ENCODE peak calls at places on chromosomes 3 and 15, in nine cellular contexts. B, F, W, D, U, K, P, R and T are unnamed samples. For H3K27me3, the result is how much of the 10 kb centered on the place peaks cover.

GRCh38 chr3:71031914-71032521 is 551.5 kb downstream of the FOXP1 start:
- DNase-seq in B (no peak), F (peak), W (no peak), D (peak), U (no peak), K (no peak), P (no peak), R (no peak), T (no peak)

GRCh38 chr3:55620361-55621025 is 133.4 kb upstream of the WNT5A start:
- DNase-seq in B (no peak), F (no peak), W (peak), D (no peak), U (no peak), K (no peak), P (no peak), R (no peak), T (no peak)

GRCh38 chr3:105238367-105238766 is 128.3 kb upstream of the ALCAM start:
- DNase-seq in B (no peak), F (no peak), W (no peak), D (no peak), U (no peak), K (no peak), P (no peak), R (no peak), T (no peak)

GRCh38 chr3:142127941-142128658 is 21.2 kb downstream of the TFDP2 start:
- DNase-seq in B (no peak), F (no peak), W (peak), D (no peak), U (no peak), K (no peak), P (no peak), R (no peak), T (no peak)

GRCh38 chr3:36206936-36207620 is 173.2 kb upstream of the STAC start:
- DNase-seq in B (no peak), F (no peak), W (peak), D (no peak), U (no peak), K (no peak), P (no peak), R (no peak), T (no peak)

GRCh38 chr15:45425135-45425534 is 46.8 kb upstream of the GATM start:
- DNase-seq in B (no peak), F (no peak), W (no peak), D (peak), U (no peak), K (no peak), P (no peak), R (no peak), T (no peak)

GRCh38 chr3:107421170-107421792 is 44.0 kb downstream of the CCDC54 start:
- DNase-seq in B (no peak), F (no peak), W (peak), D (no peak), U (no peak), K (peak), P (no peak), R (no peak), T (no peak)

GRCh38 chr3:128496602-128497304 is 3.8 kb upstream of the GATA2 start:
- DNase-seq in B (no peak), F (peak), W (peak), D (no peak), U (no peak), K (no peak), P (no peak), R (peak), T (no peak)

GRCh38 chr3:25856902-25857518 is 67.1 kb downstream of the OXSM start:
- DNase-seq in B (peak), F (no peak), W (peak), D (no peak), U (no peak), K (no peak), P (no peak), R (no peak), T (no peak)

GRCh38 chr3:24504765-24505164 is 10.1 kb upstream of the THRB start:
- DNase-seq in B (no peak), F (no peak), W (no peak), D (no peak), U (no peak), K (no peak), P (no peak), R (no peak), T (no peak)

GRCh38 chr3:16448691-16449090 is 64.8 kb downstream of the RFTN1 start:
- DNase-seq in B (no peak), F (peak), W (peak), D (no peak), U (peak), K (no peak), P (peak), R (peak), T (no peak)

DNA sequence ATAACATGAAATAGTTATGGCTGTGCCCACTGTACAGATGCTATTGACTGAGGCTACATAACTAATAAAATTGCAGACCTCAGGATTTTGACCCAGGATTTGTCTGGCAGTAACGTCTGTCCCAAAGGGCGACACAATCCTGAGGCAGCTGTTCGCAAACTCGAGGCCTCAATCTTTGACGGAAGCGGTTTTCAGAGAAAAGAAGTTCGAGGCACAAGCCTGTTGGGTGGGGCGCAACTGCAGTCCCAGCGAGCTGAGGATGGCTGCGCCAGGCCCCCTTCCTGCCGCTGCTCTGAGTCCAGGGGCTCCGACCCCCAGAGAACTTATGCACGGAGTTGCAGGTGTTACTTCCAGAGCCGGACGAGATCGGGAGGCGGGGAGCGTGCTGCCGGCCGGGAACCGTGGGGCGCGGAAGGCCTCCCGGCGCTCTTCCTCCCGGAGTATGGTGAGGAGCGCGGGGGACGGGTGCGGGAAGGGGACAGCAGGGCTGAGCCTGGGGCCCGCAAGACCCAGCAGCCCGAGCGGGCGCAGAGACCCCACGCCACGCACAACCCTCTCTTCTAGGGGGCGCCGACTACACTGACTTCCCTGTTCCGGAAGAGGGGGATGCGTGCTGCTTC is at the start of gene PARP15:
- DNase-seq in B (no peak), F (no peak), W (peak), D (no peak), U (peak), K (no peak), P (no peak), R (no peak), T (no peak)
- TF ChIP-seq POLR2AphosphoS5 in B (no peak), F (no peak), W (no peak), D (no peak), U (no peak), K (no peak), P (no peak), R (no peak), T (peak)

GRCh38 chr15:93088200-93088980 is 621 bp downstream of the RGMA start:
- DNase-seq in B (peak), F (peak), W (peak), D (no peak), U (no peak), K (no peak), P (no peak), R (no peak), T (no peak)

GRCh38 chr15:93088981-93089854 is at the start of gene RGMA:
- DNase-seq in B (no peak), F (peak), W (peak), D (no peak), U (no peak), K (no peak), P (no peak), R (no peak), T (no peak)

GRCh38 chr15:93091465-93091864 is 2.5 kb upstream of the RGMA start:
- DNase-seq in B (no peak), F (no peak), W (no peak), D (no peak), U (no peak), K (no peak), P (no peak), R (no peak), T (no peak)

GRCh38 chr15:93087825-93088199 is 1.2 kb downstream of the RGMA start:
- DNase-seq in B (peak), F (peak), W (peak), D (peak), U (peak), K (peak), P (peak), R (no peak), T (no peak)

GRCh38 chr15:93089855-93090305 is 869 bp upstream of the RGMA start:
- DNase-seq in B (no peak), F (peak), W (no peak), D (no peak), U (no peak), K (no peak), P (no peak), R (no peak), T (no peak)
- H3K27me3 ChIP-seq in B (half or more), F (under half), W (half or more), D (under half), U (half or more), K (under half), P (half or more), R (under half), T (under half)

GRCh38 chr15:78058401-78058935 is 19.0 kb downstream of the TBC1D2B start:
- DNase-seq in B (no peak), F (no peak), W (no peak), D (no peak), U (no peak), K (no peak), P (no peak), R (no peak), T (no peak)

GRCh38 chr15:78054971-78055370 is 22.5 kb downstream of the TBC1D2B start:
- DNase-seq in B (no peak), F (no peak), W (no peak), D (no peak), U (no peak), K (no peak), P (no peak), R (no peak), T (no peak)

GRCh38 chr15:78057803-78058202 is 19.7 kb downstream of the TBC1D2B start:
- DNase-seq in B (no peak), F (no peak), W (no peak), D (no peak), U (no peak), K (no peak), P (no peak), R (peak), T (no peak)

GRCh38 chr15:78055923-78056713 is 21.4 kb downstream of the TBC1D2B start:
- DNase-seq in B (no peak), F (no peak), W (no peak), D (no peak), U (peak), K (no peak), P (no peak), R (no peak), T (no peak)

GRCh38 chr15:78056714-78057269 is 20.7 kb downstream of the TBC1D2B start:
- DNase-seq in B (no peak), F (no peak), W (no peak), D (no peak), U (no peak), K (no peak), P (peak), R (no peak), T (no peak)
- TF ChIP-seq POLR2AphosphoS5 in B (peak), F (no peak), W (no peak), D (no peak), U (no peak), K (no peak), P (no peak), R (no peak), T (no peak)

GRCh38 chr3:127370906-127371305 is 83.1 kb upstream of the PRR20G start:
- DNase-seq in B (no peak), F (no peak), W (no peak), D (no peak), U (no peak), K (no peak), P (no peak), R (peak), T (no peak)
- H3K27me3 ChIP-seq in B (under half), F (under half), W (under half), D (under half), U (under half), K (under half), P (half or more), R (under half), T (under half)

DNA sequence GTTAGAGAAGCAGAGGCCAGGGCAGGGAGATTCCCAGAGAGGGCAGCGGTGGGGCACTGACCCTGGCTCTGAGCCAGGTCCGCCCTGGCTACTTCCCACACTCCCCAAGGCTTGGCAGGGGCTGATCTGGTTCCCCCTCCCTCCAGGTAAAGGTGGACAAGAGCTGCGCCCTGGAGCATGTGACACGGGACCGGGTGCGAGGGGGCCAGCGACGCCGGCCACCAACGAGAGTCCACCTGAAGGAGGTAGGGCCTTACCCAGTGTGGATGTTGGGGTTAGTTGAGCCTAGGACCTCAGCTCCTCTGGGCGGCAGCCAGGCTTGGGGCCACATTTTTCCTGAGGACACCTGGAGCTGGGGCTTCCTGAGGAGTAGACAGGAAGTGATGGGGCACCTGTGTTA is 19.6 kb downstream of the PLEKHO2 start:
- DNase-seq in B (no peak), F (no peak), W (no peak), D (no peak), U (no peak), K (no peak), P (no peak), R (no peak), T (no peak)
- TF ChIP-seq POLR2AphosphoS5 in B (no peak), F (no peak), W (no peak), D (no peak), U (no peak), K (no peak), P (no peak), R (no peak), T (no peak)

GRCh38 chr3:184479426-184480126 is 82.0 kb upstream of the EPHB3 start:
- DNase-seq in B (no peak), F (no peak), W (no peak), D (peak), U (no peak), K (no peak), P (no peak), R (no peak), T (no peak)
- H3K27me3 ChIP-seq in B (under half), F (under half), W (under half), D (under half), U (under half), K (under half), P (under half), R (under half), T (under half)

DNA sequence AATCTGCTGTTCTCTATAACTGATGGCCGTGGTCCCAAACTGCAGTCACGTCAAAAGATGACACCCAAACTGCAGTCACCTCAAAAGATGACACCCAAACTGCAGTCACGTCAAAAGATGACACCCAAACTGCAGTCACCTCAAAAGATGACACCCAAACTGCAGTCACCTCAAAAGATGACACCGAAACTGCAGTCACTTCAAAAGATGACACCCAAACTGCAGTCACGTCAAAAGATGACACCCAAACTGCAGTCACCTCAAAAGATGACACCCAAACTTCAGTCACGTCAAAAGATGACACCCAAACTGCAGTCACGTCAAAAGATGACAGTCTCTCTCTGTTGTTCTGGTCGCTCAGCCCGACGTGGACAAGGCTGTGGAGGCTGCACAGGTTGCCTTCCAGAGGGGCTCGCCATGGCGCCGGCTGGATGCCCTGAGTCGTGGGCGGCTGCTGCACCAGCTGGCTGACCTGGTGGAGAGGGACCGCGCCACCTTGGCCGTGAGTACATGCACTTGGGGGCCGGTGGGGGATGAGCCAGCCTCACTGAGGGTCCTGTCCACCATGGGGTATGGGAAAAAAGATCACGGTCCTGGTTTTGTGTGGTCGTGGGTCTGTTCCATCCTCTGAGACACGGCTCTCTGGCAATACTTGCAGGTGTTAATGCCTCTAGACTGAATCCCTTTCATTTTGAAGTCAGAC is 7.7 kb downstream of the ALDH1A3 start:
- DNase-seq in B (no peak), F (peak), W (no peak), D (no peak), U (no peak), K (no peak), P (no peak), R (peak), T (no peak)
- TF ChIP-seq POLR2AphosphoS5 in B (no peak), F (no peak), W (no peak), D (no peak), U (no peak), K (no peak), P (no peak), R (no peak), T (no peak)

DNA sequence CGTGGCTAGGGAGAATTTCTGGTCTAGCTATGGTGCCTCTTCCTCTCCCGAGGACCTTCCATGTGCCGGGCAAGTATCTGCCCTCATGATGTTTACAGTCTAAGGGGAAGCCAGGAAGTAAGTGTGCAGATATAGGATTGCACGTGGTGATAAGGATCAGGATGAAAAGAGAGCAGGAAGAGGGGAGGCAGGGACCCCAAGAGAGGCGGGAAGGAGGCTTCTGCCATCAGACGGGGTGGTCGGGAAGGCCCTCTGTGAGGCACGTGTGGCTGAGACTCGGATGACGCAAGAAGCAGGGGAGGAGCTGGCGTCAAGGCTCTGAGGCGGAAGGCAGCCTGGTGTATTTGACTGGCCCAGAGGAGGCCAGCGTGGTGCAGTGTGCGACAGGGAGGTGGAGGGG is 747 bp upstream of the IQSEC1 start:
- DNase-seq in B (no peak), F (no peak), W (peak), D (no peak), U (no peak), K (no peak), P (no peak), R (no peak), T (no peak)
- H3K27me3 ChIP-seq in B (under half), F (under half), W (under half), D (under half), U (under half), K (under half), P (half or more), R (half or more), T (under half)

DNA sequence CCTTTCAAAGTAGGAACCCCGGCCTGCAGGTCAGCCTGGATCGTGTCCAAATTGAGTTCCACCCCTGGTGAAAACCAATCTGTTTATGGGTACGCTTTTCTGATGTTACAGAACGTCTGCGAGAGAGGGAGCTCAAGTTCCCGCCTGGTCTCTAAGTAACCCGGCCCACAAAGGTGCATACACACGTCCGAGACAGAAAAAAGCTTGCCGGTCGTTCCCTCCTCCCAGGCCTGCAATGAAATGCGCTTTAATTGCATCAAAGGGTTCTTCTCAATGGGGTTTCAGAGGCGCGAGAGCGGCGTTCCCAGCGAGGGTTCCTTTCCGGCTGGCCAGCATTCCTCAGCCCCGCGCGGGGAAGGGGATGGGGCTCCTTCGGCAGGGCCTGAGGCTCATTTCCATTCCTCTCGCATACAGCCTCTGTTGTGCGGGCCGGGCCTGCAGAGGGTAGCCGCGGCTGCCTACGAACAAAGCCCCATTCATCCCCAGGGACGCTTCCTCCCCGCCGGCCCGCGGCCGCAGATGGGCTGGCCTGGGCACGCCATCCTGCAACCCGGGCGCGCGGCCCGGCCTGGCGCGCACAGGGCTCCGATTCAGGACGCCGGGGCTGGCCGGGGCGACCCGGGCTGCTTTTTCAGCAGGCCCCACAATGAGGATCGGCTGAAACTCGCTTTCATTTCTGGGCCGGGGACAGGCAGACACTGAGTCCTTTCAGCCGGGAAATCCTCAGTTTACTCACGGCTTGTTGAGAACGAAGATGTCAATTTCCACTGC is 138.3 kb downstream of the TMCO5A start:
- DNase-seq in B (no peak), F (peak), W (peak), D (no peak), U (peak), K (no peak), P (peak), R (peak), T (no peak)
- TF ChIP-seq POLR2AphosphoS5 in B (no peak), F (no peak), W (peak), D (peak), U (peak), K (no peak), P (no peak), R (no peak), T (peak)